ENCODE peak calls at places on chromosomes 2 and 18, in four cellular contexts. Y, A, U and M are unnamed samples. For H3K36me3, the result is how much of the 10 kb centered on the place peaks cover.

GRCh38 chr18:10530852-10531251 is 5.0 kb downstream of the NAPG start:
- DNase-seq in Y (no peak), A (no peak), U (no peak), M (no peak)

GRCh38 chr2:184449760-184450159 is 148.6 kb upstream of the ZNF804A start:
- DNase-seq in Y (no peak), A (no peak), U (no peak), M (no peak)

GRCh38 chr18:49521251-49521650 is 34.2 kb upstream of the C18orf32 start:
- DNase-seq in Y (no peak), A (no peak), U (no peak), M (no peak)

GRCh38 chr2:146041291-146041868 is 1521.5 kb upstream of the ZEB2 start:
- DNase-seq in Y (no peak), A (no peak), U (no peak), M (no peak)

GRCh38 chr18:24586662-24587360 is 126.4 kb downstream of the HRH4 start:
- DNase-seq in Y (no peak), A (no peak), U (no peak), M (no peak)

GRCh38 chr2:66602341-66602740 is 167.4 kb downstream of the MEIS1 start:
- DNase-seq in Y (no peak), A (no peak), U (no peak), M (no peak)

GRCh38 chr18:21112140-21112473 is 494 bp upstream of the ROCK1 start:
- DNase-seq in Y (no peak), A (peak), U (no peak), M (no peak)

GRCh38 chr2:98730053-98730850 is 680 bp downstream of the MGAT4A start:
- DNase-seq in Y (peak), A (peak), U (no peak), M (peak)

GRCh38 chr2:24616606-24617005 is 125.6 kb downstream of the NCOA1 start:
- DNase-seq in Y (no peak), A (no peak), U (no peak), M (no peak)

GRCh38 chr2:240810621-240811020 is 9.4 kb downstream of the KIF1A start:
- DNase-seq in Y (peak), A (no peak), U (no peak), M (peak)

GRCh38 chr2:57776916-57777315 is 269.7 kb upstream of the VRK2 start:
- DNase-seq in Y (no peak), A (no peak), U (no peak), M (no peak)

GRCh38 chr18:72468011-72468710 is 76.0 kb downstream of the CBLN2 start:
- DNase-seq in Y (no peak), A (no peak), U (no peak), M (no peak)

GRCh38 chr18:55386545-55386944 is 201.4 kb downstream of the TCF4 start:
- DNase-seq in Y (no peak), A (no peak), U (no peak), M (no peak)

GRCh38 chr2:128321784-128322650 is 3.3 kb upstream of the HS6ST1 start:
- DNase-seq in Y (peak), A (peak), U (peak), M (peak)

GRCh38 chr2:103155308-103155707 is 393.5 kb downstream of the TMEM182 start:
- DNase-seq in Y (no peak), A (no peak), U (no peak), M (no peak)

GRCh38 chr2:181025004-181025403 is 44.6 kb downstream of the UBE2E3 start:
- DNase-seq in Y (no peak), A (no peak), U (no peak), M (no peak)

GRCh38 chr2:136305517-136306192 is 187.7 kb upstream of the CXCR4 start:
- DNase-seq in Y (no peak), A (no peak), U (no peak), M (no peak)

GRCh38 chr18:63736856-63737255 is 34.1 kb downstream of the SERPINB11 start:
- DNase-seq in Y (no peak), A (no peak), U (peak), M (no peak)

GRCh38 chr2:794554-795244 is 117.5 kb upstream of the TMEM18 start:
- DNase-seq in Y (peak), A (no peak), U (no peak), M (no peak)

GRCh38 chr18:31513189-31513907 is 15.4 kb downstream of the DSG2 start:
- DNase-seq in Y (no peak), A (no peak), U (peak), M (no peak)

GRCh38 chr2:9206991-9207640 is 504 bp downstream of the ASAP2 start:
- DNase-seq in Y (peak), A (peak), U (no peak), M (peak)

GRCh38 chr2:180732337-180732736 is 248.1 kb upstream of the UBE2E3 start:
- DNase-seq in Y (no peak), A (no peak), U (no peak), M (peak)

GRCh38 chr2:179139506-179139905 is 89.6 kb upstream of the CCDC141 start:
- DNase-seq in Y (no peak), A (no peak), U (no peak), M (no peak)

DNA sequence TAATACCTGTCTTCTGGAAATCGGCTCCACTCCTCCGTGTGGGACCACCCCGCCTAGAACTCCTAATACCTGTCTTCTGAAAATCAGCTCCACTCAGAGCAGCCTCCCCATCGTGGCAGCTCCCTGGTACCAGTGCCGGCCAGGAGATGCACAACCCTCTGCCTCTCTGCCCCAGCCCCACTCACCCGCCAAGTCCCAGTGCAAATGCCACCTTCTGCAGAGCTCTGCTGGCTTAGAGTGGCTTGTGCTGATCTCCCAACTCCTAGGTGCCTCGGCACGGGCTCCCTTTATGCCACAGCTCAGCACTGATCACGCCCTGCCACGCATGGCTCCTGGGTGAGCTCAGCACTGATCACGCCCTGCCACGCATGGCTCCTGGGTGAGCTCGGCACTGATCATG is 258.5 kb downstream of the HDAC4 start:
- DNase-seq in Y (no peak), A (no peak), U (no peak), M (peak)
- H3K36me3 ChIP-seq in Y (half or more), A (under half), U (under half), M (half or more)

DNA sequence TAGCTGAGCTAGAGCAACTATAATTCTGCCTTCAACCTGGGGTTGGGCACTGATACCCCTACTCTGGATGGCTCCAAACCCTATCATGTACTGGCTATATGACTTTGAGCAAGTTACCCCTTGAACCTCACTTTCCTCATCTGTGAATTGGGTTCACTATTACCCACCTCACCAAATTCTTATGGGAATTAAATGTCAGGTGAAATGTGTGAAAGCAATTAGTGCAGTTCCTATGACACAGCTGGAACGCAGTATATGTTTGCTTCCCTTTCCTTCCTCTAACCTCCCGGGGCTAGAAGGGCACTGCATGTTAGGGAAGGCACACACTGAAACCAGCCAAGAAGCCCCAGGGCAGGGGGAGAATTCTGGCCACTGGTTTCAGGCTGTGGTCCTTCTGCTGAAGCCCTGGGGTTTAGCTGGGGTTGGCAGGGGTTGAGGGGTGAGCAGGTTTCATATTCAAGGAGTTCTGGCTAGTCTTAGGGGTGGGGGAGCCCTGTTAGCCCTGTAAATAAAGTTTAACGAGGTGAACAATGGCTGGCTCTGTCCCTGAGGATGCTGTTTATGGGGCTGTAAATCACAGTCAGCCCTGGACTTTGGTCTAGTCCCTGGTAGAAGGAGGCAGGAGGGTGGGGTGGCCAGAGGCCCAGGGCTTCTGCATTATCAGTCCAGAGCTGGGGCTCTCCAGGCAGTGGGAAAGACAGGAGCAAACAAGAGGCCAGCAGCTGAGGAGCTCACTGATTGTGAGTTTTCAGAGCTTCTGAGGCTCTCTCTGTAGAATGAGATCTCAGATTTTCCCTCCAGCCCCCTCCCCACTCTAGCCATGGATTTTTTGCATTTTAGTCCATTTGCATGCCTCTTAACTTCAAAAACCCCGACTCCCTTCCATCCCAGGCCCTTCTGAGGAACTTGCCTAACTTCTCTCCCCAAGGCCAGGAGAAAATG is 8.0 kb downstream of the PKDCC start:
- DNase-seq in Y (no peak), A (peak), U (no peak), M (no peak)
- H3K36me3 ChIP-seq in Y (half or more), A (under half), U (half or more), M (half or more)

DNA sequence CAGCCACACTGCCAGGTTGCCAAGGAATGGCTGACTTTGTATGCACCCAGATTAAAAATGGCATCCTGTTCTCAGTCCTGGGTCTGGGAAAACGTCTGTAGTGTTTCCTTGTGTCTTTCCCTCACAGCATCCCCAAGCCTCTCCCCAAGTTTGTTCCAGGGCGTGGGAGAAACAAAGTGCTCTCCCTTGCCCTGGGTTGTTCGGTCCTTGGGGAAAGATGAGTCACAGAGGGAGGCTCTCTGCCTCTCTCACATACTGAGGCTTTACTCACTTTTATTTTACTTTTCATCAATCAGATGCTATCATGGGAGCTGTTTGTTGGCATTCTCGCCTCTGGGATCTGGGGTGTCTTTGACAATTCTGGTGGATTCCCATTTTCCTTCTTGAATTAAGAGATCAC is 492.3 kb downstream of the XIRP2 start:
- DNase-seq in Y (no peak), A (no peak), U (no peak), M (no peak)
- H3K36me3 ChIP-seq in Y (under half), A (under half), U (under half), M (under half)

GRCh38 chr18:74275736-74276135 is 16.0 kb downstream of the CYB5A start:
- DNase-seq in Y (no peak), A (no peak), U (no peak), M (no peak)

GRCh38 chr18:74278983-74279382 is 12.8 kb downstream of the CYB5A start:
- DNase-seq in Y (no peak), A (no peak), U (no peak), M (no peak)

GRCh38 chr18:74274690-74275089 is 17.1 kb downstream of the CYB5A start:
- DNase-seq in Y (no peak), A (no peak), U (no peak), M (no peak)

GRCh38 chr18:74278058-74278457 is 13.7 kb downstream of the CYB5A start:
- DNase-seq in Y (peak), A (no peak), U (no peak), M (no peak)

GRCh38 chr18:74276609-74277008 is 15.2 kb downstream of the CYB5A start:
- DNase-seq in Y (no peak), A (no peak), U (no peak), M (no peak)
- H3K36me3 ChIP-seq in Y (under half), A (under half), U (under half), M (under half)

DNA sequence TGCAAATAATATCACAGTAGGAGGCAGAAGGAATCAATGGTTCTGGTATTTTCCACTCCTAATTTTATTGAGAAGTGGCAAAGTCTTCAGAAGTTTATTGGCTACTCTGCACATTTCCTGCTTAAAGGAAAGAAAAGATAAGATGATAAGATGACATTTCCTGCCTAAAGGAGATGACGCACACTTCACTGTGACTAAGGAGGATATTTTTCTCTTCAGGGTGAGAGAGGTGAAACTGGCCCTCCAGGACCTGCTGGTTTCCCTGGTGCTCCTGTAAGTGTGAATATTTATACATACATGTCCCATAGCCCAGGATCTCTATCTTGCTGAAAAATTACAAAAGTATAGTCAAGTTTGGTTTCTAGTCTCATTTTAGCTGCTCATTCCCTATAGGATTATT is 27.9 kb downstream of the COL3A1 start:
- DNase-seq in Y (no peak), A (no peak), U (peak), M (no peak)
- H3K36me3 ChIP-seq in Y (half or more), A (under half), U (half or more), M (under half)

GRCh38 chr18:46820863-46821262 is 64.0 kb upstream of the ST8SIA5 start:
- DNase-seq in Y (no peak), A (no peak), U (no peak), M (no peak)

GRCh38 chr18:46821856-46822711 is 65.2 kb upstream of the ST8SIA5 start:
- DNase-seq in Y (no peak), A (no peak), U (no peak), M (no peak)
- H3K36me3 ChIP-seq in Y (under half), A (under half), U (under half), M (under half)

DNA sequence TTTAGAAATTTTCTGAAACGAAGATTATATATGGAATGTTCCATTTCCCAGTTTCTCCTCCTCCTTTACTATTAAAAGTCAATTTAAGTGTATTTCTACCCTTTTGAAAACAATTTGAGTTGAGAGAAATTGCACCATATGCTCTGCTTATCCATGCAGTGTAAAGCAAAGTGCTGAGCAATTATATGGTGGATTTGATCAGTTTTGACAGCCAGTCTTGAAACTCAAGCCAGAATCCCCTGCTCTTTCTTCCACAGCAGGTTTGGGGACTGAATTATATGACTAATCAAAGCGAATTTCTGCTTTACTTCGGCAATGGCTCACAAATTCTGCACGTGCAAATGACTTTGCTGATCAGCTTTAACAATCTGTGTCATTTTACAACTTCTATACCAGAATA is 1183.6 kb downstream of the LRP1B start:
- DNase-seq in Y (no peak), A (no peak), U (no peak), M (no peak)
- H3K36me3 ChIP-seq in Y (under half), A (under half), U (under half), M (under half)

GRCh38 chr2:141929331-141930252 is 201.2 kb downstream of the LRP1B start:
- DNase-seq in Y (no peak), A (no peak), U (no peak), M (no peak)
- H3K36me3 ChIP-seq in Y (under half), A (under half), U (under half), M (under half)